ENCODE peak calls at places on chromosomes 3 and 15, in seven cellular contexts. G, T, E, U, Q, H and B are unnamed samples.

GRCh38 chr3:78988324-78988723 is 779.5 kb downstream of the ROBO1 start:
- DNase-seq in G (no peak), T (no peak), E (no peak), U (no peak), Q (peak; percentile 38), H (no peak), B (no peak)

GRCh38 chr3:130384547-130384946 is 39.1 kb downstream of the COL6A5 start:
- DNase-seq in G (no peak), T (no peak), E (no peak), U (no peak), Q (no peak), H (no peak), B (no peak)

GRCh38 chr3:7817239-7817638 is 684.4 kb upstream of the LMCD1 start:
- DNase-seq in G (no peak), T (no peak), E (no peak), U (no peak), Q (no peak), H (no peak), B (no peak)

GRCh38 chr3:69879051-69879450 is 120.5 kb upstream of the SAMMSON start:
- DNase-seq in G (peak; percentile 8), T (no peak), E (no peak), U (no peak), Q (no peak), H (no peak), B (no peak)

GRCh38 chr15:58040117-58040516 is 25.4 kb downstream of the ALDH1A2 start:
- DNase-seq in G (no peak), T (no peak), E (no peak), U (no peak), Q (peak; percentile 88), H (no peak), B (no peak)

GRCh38 chr15:44593042-44593736 is 56.2 kb downstream of the EIF3J start:
- DNase-seq in G (no peak), T (no peak), E (peak; percentile 47), U (no peak), Q (peak; percentile 19), H (peak; percentile 45), B (no peak)

GRCh38 chr3:312170-312569 is 115.6 kb downstream of the CHL1 start:
- DNase-seq in G (no peak), T (no peak), E (no peak), U (no peak), Q (no peak), H (no peak), B (no peak)

GRCh38 chr15:35654334-35654733 is 108.4 kb upstream of the DPH6 start:
- DNase-seq in G (no peak), T (no peak), E (no peak), U (no peak), Q (no peak), H (no peak), B (no peak)

GRCh38 chr15:95921404-95921803 is 409.1 kb upstream of the NR2F2 start:
- DNase-seq in G (no peak), T (no peak), E (no peak), U (no peak), Q (no peak), H (no peak), B (no peak)

GRCh38 chr3:197753263-197753662 is 3.6 kb downstream of the FYTTD1 start:
- DNase-seq in G (no peak), T (no peak), E (no peak), U (no peak), Q (no peak), H (no peak), B (no peak)
- TF ChIP-seq CTCF in G (no peak), T (no peak), E (no peak), U (no peak), Q (no peak), H (peak; percentile 28), B (peak; percentile 27)

GRCh38 chr3:190514163-190515153 is 573 bp downstream of the IL1RAP start:
- DNase-seq in G (peak; percentile 29), T (peak; percentile 22), E (peak; percentile 51), U (peak; percentile 76), Q (peak; percentile 44), H (peak; percentile 31), B (no peak)
- TF ChIP-seq CTCF in G (no peak), T (no peak), E (peak; percentile 1), U (no peak), Q (no peak), H (no peak), B (no peak)

GRCh38 chr15:89496155-89497098 is at the start of gene RHCG:
- DNase-seq in G (no peak), T (no peak), E (no peak), U (no peak), Q (peak; percentile 72), H (peak; percentile 16), B (peak; percentile 56)
- TF ChIP-seq CTCF in G (no peak), T (peak; percentile 14), E (no peak), U (no peak), Q (peak; percentile 74), H (peak; percentile 20), B (peak; percentile 71)

GRCh38 chr3:126567696-126568438 is 9.1 kb upstream of the C3orf22 start:
- DNase-seq in G (no peak), T (no peak), E (no peak), U (no peak), Q (no peak), H (no peak), B (no peak)
- TF ChIP-seq CTCF in G (no peak), T (peak; percentile 37), E (no peak), U (no peak), Q (no peak), H (no peak), B (no peak)

DNA sequence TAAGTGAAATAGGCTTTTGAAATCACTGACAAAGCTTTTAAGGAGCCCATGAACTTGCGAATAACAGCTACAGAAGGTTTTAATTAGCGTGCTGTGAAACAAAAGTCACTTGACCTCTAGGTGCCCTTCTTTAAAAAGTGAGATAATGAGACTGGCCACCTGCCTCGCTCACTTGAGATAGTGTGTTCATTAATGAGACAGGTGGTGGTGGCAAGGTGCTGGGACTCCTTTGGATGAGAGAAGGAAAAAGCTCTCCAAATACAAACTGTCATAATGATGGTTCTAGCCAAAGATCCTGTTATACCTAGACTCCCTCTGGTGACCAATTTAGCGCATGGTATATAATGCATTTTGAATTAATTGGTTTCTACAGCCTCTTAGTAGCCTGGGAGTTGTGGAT is 22.7 kb upstream of the IREB2 start:
- DNase-seq in G (no peak), T (no peak), E (no peak), U (no peak), Q (peak; percentile 43), H (no peak), B (no peak)
- TF ChIP-seq CTCF in G (no peak), T (no peak), E (no peak), U (no peak), Q (peak; percentile 40), H (no peak), B (peak; percentile 43)

GRCh38 chr15:98568382-98569017 is 79.8 kb upstream of the IGF1R start:
- DNase-seq in G (no peak), T (no peak), E (no peak), U (no peak), Q (no peak), H (no peak), B (no peak)
- TF ChIP-seq CTCF in G (no peak), T (no peak), E (no peak), U (peak; percentile 15), Q (peak; percentile 13), H (no peak), B (peak; percentile 51)